ENCODE peak calls at places on chromosomes 4 and X, in nine cellular contexts. One of them, this sample, is unnamed. For H3K4me1, the result is how much of the 10 kb centered on the place peaks cover.

GRCh38 chr4:54054501-54054900 is 9.9 kb downstream of the CHIC2 start:
- DNase-seq in Panc1: no peak
- DNase-seq in lung: no peak
- DNase-seq in Karpas-422: no peak
- DNase-seq in heart left ventricle: no peak
- DNase-seq in GM23248: no peak
- DNase-seq in gastrocnemius medialis: no peak
- DNase-seq in neural progenitor cell: peak
- DNase-seq in GM23338: no peak
- DNase-seq in this sample: no peak

GRCh38 chr4:86035688-86036087 is 324.2 kb downstream of the MAPK10 start:
- DNase-seq in GM23248: peak
- DNase-seq in Karpas-422: no peak
- DNase-seq in neural progenitor cell: no peak
- DNase-seq in GM23338: no peak
- DNase-seq in gastrocnemius medialis: no peak
- DNase-seq in heart left ventricle: no peak
- DNase-seq in Panc1: no peak
- DNase-seq in lung: no peak
- DNase-seq in this sample: no peak

GRCh38 chrX:20060961-20061868 is 55.5 kb downstream of the MAP7D2 start:
- DNase-seq in gastrocnemius medialis: no peak
- DNase-seq in lung: no peak
- DNase-seq in GM23248: no peak
- DNase-seq in heart left ventricle: no peak
- DNase-seq in neural progenitor cell: no peak
- DNase-seq in Panc1: no peak
- DNase-seq in Karpas-422: peak
- DNase-seq in GM23338: no peak
- DNase-seq in this sample: no peak

GRCh38 chr4:100189820-100190642 is at the start of gene DDIT4L:
- DNase-seq in Karpas-422: no peak
- DNase-seq in gastrocnemius medialis: peak
- DNase-seq in lung: peak
- DNase-seq in GM23338: peak
- DNase-seq in heart left ventricle: peak
- DNase-seq in GM23248: peak
- DNase-seq in Panc1: no peak
- DNase-seq in neural progenitor cell: peak
- DNase-seq in this sample: no peak

GRCh38 chr4:22500128-22500611 is 15.7 kb downstream of the ADGRA3 start:
- DNase-seq in GM23248: no peak
- DNase-seq in gastrocnemius medialis: peak
- DNase-seq in lung: peak
- DNase-seq in GM23338: no peak
- DNase-seq in Panc1: no peak
- DNase-seq in neural progenitor cell: no peak
- DNase-seq in heart left ventricle: no peak
- DNase-seq in Karpas-422: no peak
- DNase-seq in this sample: no peak

GRCh38 chr4:127732623-127733199 is 2.5 kb downstream of the SLC25A31 start:
- DNase-seq in lung: no peak
- DNase-seq in Karpas-422: peak
- DNase-seq in GM23248: peak
- DNase-seq in neural progenitor cell: peak
- DNase-seq in heart left ventricle: no peak
- DNase-seq in GM23338: peak
- DNase-seq in Panc1: peak
- DNase-seq in gastrocnemius medialis: no peak
- DNase-seq in this sample: no peak

GRCh38 chr4:76950846-76951321 is 1.3 kb downstream of the SEPTIN11 start:
- DNase-seq in gastrocnemius medialis: no peak
- DNase-seq in lung: peak
- DNase-seq in Panc1: no peak
- DNase-seq in GM23338: peak
- DNase-seq in GM23248: peak
- DNase-seq in Karpas-422: peak
- DNase-seq in neural progenitor cell: peak
- DNase-seq in heart left ventricle: no peak
- DNase-seq in this sample: no peak

GRCh38 chrX:138777230-138777629 is 65.7 kb upstream of the FGF13 start:
- DNase-seq in Panc1: no peak
- DNase-seq in lung: no peak
- DNase-seq in GM23248: no peak
- DNase-seq in Karpas-422: no peak
- DNase-seq in gastrocnemius medialis: no peak
- DNase-seq in GM23338: peak
- DNase-seq in neural progenitor cell: peak
- DNase-seq in heart left ventricle: no peak
- DNase-seq in this sample: no peak

GRCh38 chr4:3469386-3470243 is 6.5 kb downstream of the DOK7 start:
- DNase-seq in gastrocnemius medialis: no peak
- DNase-seq in GM23248: no peak
- DNase-seq in heart left ventricle: peak
- DNase-seq in Panc1: no peak
- DNase-seq in lung: no peak
- DNase-seq in neural progenitor cell: peak
- DNase-seq in GM23338: no peak
- DNase-seq in Karpas-422: no peak
- DNase-seq in this sample: no peak

GRCh38 chrX:2846992-2847391 is 18.3 kb downstream of the GYG2 start:
- DNase-seq in Panc1: no peak
- DNase-seq in GM23338: no peak
- DNase-seq in lung: no peak
- DNase-seq in heart left ventricle: no peak
- DNase-seq in GM23248: no peak
- DNase-seq in gastrocnemius medialis: no peak
- DNase-seq in Karpas-422: no peak
- DNase-seq in neural progenitor cell: no peak
- DNase-seq in this sample: no peak

GRCh38 chrX:153905481-153906095 is 1.1 kb downstream of the AVPR2 start:
- DNase-seq in Panc1: no peak
- DNase-seq in GM23248: no peak
- DNase-seq in gastrocnemius medialis: no peak
- DNase-seq in neural progenitor cell: no peak
- DNase-seq in heart left ventricle: no peak
- DNase-seq in GM23338: no peak
- DNase-seq in Karpas-422: no peak
- DNase-seq in lung: no peak
- DNase-seq in this sample: no peak

DNA sequence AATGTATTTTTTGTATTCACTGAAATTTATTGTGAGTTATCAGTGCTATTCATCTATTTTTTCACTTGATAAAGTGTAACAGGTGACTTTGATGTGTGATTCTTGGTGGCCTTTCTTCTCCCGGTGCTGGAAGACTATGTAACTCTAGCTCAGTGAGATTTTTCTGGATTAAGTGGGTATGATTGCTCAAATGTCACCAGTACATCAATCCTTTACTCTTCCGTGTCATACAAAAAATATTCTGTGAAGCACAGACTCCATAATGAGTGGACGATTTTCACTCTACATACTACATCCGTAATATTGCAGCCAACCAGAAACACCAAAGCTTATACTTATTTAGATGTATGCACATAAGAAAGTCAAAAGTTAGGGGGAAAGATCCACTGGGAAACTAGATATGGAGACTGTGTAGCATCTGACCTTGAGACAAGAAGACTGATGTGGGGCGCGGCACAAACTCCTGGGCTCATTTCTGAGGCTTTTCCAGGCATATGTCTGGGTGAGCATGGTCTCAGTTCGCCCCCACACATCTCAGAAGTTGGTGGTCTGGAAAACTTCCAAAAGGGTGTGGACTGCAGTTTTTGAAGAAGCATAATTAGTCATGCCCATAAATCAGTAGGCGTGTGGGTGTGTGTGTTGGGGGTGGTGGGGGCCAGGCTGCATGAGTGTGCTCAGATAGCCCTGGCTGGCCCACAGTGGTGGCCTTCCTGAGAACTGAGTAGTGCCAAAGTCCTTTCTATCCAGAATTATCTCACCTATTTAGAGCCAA is 53.9 kb upstream of the TENM3 start:
- DNase-seq in Panc1: no peak
- DNase-seq in GM23248: peak
- DNase-seq in gastrocnemius medialis: no peak
- DNase-seq in heart left ventricle: no peak
- DNase-seq in neural progenitor cell: no peak
- DNase-seq in Karpas-422: no peak
- DNase-seq in lung: no peak
- DNase-seq in GM23338: no peak
- DNase-seq in this sample: no peak
- H3K27ac ChIP-seq in Panc1: no peak
- H3K27ac ChIP-seq in GM23248: peak
- H3K27ac ChIP-seq in gastrocnemius medialis: no peak
- H3K27ac ChIP-seq in heart left ventricle: no peak
- H3K27ac ChIP-seq in neural progenitor cell: no peak
- H3K27ac ChIP-seq in Karpas-422: no peak
- H3K27ac ChIP-seq in lung: no peak
- H3K27ac ChIP-seq in GM23338: no peak
- H3K27ac ChIP-seq in this sample: no peak

GRCh38 chrX:130081421-130082045 is 28.8 kb downstream of the ELF4 start:
- DNase-seq in GM23248: peak
- DNase-seq in neural progenitor cell: no peak
- DNase-seq in lung: no peak
- DNase-seq in GM23338: no peak
- DNase-seq in Karpas-422: no peak
- DNase-seq in Panc1: no peak
- DNase-seq in heart left ventricle: peak
- DNase-seq in gastrocnemius medialis: no peak
- DNase-seq in this sample: no peak
- H3K4me1 ChIP-seq in GM23248: under half
- H3K4me1 ChIP-seq in neural progenitor cell: under half
- H3K4me1 ChIP-seq in lung: under half
- H3K4me1 ChIP-seq in GM23338: under half
- H3K4me1 ChIP-seq in Karpas-422: under half
- H3K4me1 ChIP-seq in Panc1: under half
- H3K4me1 ChIP-seq in heart left ventricle: under half
- H3K4me1 ChIP-seq in gastrocnemius medialis: under half
- H3K4me1 ChIP-seq in this sample: under half

GRCh38 chr4:107835409-107835808 is 10.7 kb downstream of the SGMS2 start:
- DNase-seq in GM23248: peak
- DNase-seq in GM23338: no peak
- DNase-seq in Panc1: no peak
- DNase-seq in neural progenitor cell: no peak
- DNase-seq in gastrocnemius medialis: no peak
- DNase-seq in heart left ventricle: no peak
- DNase-seq in lung: no peak
- DNase-seq in Karpas-422: no peak
- DNase-seq in this sample: no peak

GRCh38 chr4:107837298-107837697 is 12.6 kb downstream of the SGMS2 start:
- DNase-seq in GM23248: no peak
- DNase-seq in neural progenitor cell: no peak
- DNase-seq in gastrocnemius medialis: no peak
- DNase-seq in lung: peak
- DNase-seq in heart left ventricle: no peak
- DNase-seq in GM23338: no peak
- DNase-seq in Karpas-422: no peak
- DNase-seq in Panc1: no peak
- DNase-seq in this sample: no peak

GRCh38 chr4:107838138-107838618 is 13.4 kb downstream of the SGMS2 start:
- DNase-seq in neural progenitor cell: no peak
- DNase-seq in GM23248: peak
- DNase-seq in lung: no peak
- DNase-seq in gastrocnemius medialis: no peak
- DNase-seq in Panc1: no peak
- DNase-seq in heart left ventricle: no peak
- DNase-seq in GM23338: no peak
- DNase-seq in Karpas-422: no peak
- DNase-seq in this sample: no peak

GRCh38 chr4:107839166-107839565 is 14.4 kb downstream of the SGMS2 start:
- DNase-seq in GM23338: no peak
- DNase-seq in Karpas-422: no peak
- DNase-seq in gastrocnemius medialis: no peak
- DNase-seq in neural progenitor cell: no peak
- DNase-seq in Panc1: no peak
- DNase-seq in lung: no peak
- DNase-seq in heart left ventricle: no peak
- DNase-seq in GM23248: no peak
- DNase-seq in this sample: no peak

GRCh38 chr4:107838763-107839162 is 14.0 kb downstream of the SGMS2 start:
- DNase-seq in lung: no peak
- DNase-seq in gastrocnemius medialis: no peak
- DNase-seq in GM23338: no peak
- DNase-seq in Panc1: no peak
- DNase-seq in neural progenitor cell: no peak
- DNase-seq in GM23248: peak
- DNase-seq in Karpas-422: no peak
- DNase-seq in heart left ventricle: no peak
- DNase-seq in this sample: no peak
- H3K27ac ChIP-seq in lung: peak
- H3K27ac ChIP-seq in gastrocnemius medialis: no peak
- H3K27ac ChIP-seq in GM23338: no peak
- H3K27ac ChIP-seq in Panc1: no peak
- H3K27ac ChIP-seq in neural progenitor cell: no peak
- H3K27ac ChIP-seq in GM23248: peak
- H3K27ac ChIP-seq in Karpas-422: no peak
- H3K27ac ChIP-seq in heart left ventricle: no peak
- H3K27ac ChIP-seq in this sample: no peak

GRCh38 chr4:138671106-138671505 is 344.5 kb upstream of the NOCT start:
- DNase-seq in GM23248: no peak
- DNase-seq in heart left ventricle: no peak
- DNase-seq in Panc1: no peak
- DNase-seq in Karpas-422: no peak
- DNase-seq in lung: no peak
- DNase-seq in GM23338: no peak
- DNase-seq in gastrocnemius medialis: no peak
- DNase-seq in neural progenitor cell: peak
- DNase-seq in this sample: no peak
- H3K4me1 ChIP-seq in GM23248: under half
- H3K4me1 ChIP-seq in heart left ventricle: under half
- H3K4me1 ChIP-seq in Panc1: under half
- H3K4me1 ChIP-seq in Karpas-422: half or more
- H3K4me1 ChIP-seq in lung: under half
- H3K4me1 ChIP-seq in GM23338: under half
- H3K4me1 ChIP-seq in gastrocnemius medialis: under half
- H3K4me1 ChIP-seq in neural progenitor cell: under half
- H3K4me1 ChIP-seq in this sample: under half